ENCODE peak calls at places on chromosome 1, in eight cellular contexts. One of them, this sample, is unnamed. For H3K4me1, the result is how much of the 10 kb centered on the place peaks cover.

GRCh38 chr1:179369751-179370341 is 4.1 kb downstream of the AXDND1 start:
- DNase-seq in uterus: no peak
- DNase-seq in A549: peak
- DNase-seq in CD4-positive, CD25-positive, alpha-beta regulatory T cell: peak
- DNase-seq in adrenal gland: no peak
- DNase-seq in CD8-positive, alpha-beta T cell: peak
- DNase-seq in lung: no peak
- DNase-seq in CD8-positive, alpha-beta memory T cell: peak
- DNase-seq in this sample: peak

GRCh38 chr1:77948841-77949424 is 29.9 kb downstream of the FUBP1 start:
- DNase-seq in CD4-positive, CD25-positive, alpha-beta regulatory T cell: no peak
- DNase-seq in lung: no peak
- DNase-seq in adrenal gland: no peak
- DNase-seq in CD8-positive, alpha-beta memory T cell: no peak
- DNase-seq in A549: peak
- DNase-seq in uterus: no peak
- DNase-seq in CD8-positive, alpha-beta T cell: no peak
- DNase-seq in this sample: no peak

GRCh38 chr1:8876099-8876496 is 2.4 kb downstream of the ENO1 start:
- DNase-seq in A549: no peak
- DNase-seq in adrenal gland: no peak
- DNase-seq in uterus: no peak
- DNase-seq in CD4-positive, CD25-positive, alpha-beta regulatory T cell: no peak
- DNase-seq in CD8-positive, alpha-beta T cell: no peak
- DNase-seq in lung: no peak
- DNase-seq in CD8-positive, alpha-beta memory T cell: no peak
- DNase-seq in this sample: no peak

GRCh38 chr1:207058878-207059867 is 6.1 kb downstream of the PFKFB2 start:
- DNase-seq in uterus: no peak
- DNase-seq in CD4-positive, CD25-positive, alpha-beta regulatory T cell: no peak
- DNase-seq in lung: no peak
- DNase-seq in CD8-positive, alpha-beta T cell: no peak
- DNase-seq in A549: no peak
- DNase-seq in CD8-positive, alpha-beta memory T cell: no peak
- DNase-seq in adrenal gland: no peak
- DNase-seq in this sample: peak

GRCh38 chr1:97849350-97850339 is 71.2 kb downstream of the DPYD start:
- DNase-seq in CD4-positive, CD25-positive, alpha-beta regulatory T cell: no peak
- DNase-seq in A549: peak
- DNase-seq in uterus: no peak
- DNase-seq in CD8-positive, alpha-beta memory T cell: no peak
- DNase-seq in adrenal gland: no peak
- DNase-seq in CD8-positive, alpha-beta T cell: no peak
- DNase-seq in lung: no peak
- DNase-seq in this sample: no peak

GRCh38 chr1:203081465-203082355 is 4.1 kb downstream of the MYOG start:
- DNase-seq in CD8-positive, alpha-beta T cell: no peak
- DNase-seq in CD4-positive, CD25-positive, alpha-beta regulatory T cell: no peak
- DNase-seq in adrenal gland: no peak
- DNase-seq in uterus: no peak
- DNase-seq in lung: no peak
- DNase-seq in A549: no peak
- DNase-seq in CD8-positive, alpha-beta memory T cell: no peak
- DNase-seq in this sample: no peak

GRCh38 chr1:22830131-22830566 is 119.5 kb downstream of the EPHB2 start:
- DNase-seq in CD8-positive, alpha-beta T cell: no peak
- DNase-seq in lung: no peak
- DNase-seq in uterus: no peak
- DNase-seq in CD4-positive, CD25-positive, alpha-beta regulatory T cell: no peak
- DNase-seq in CD8-positive, alpha-beta memory T cell: no peak
- DNase-seq in A549: no peak
- DNase-seq in adrenal gland: no peak
- DNase-seq in this sample: peak

GRCh38 chr1:182629674-182630073 is 25.5 kb upstream of the RGS16 start:
- DNase-seq in adrenal gland: no peak
- DNase-seq in lung: no peak
- DNase-seq in A549: no peak
- DNase-seq in CD4-positive, CD25-positive, alpha-beta regulatory T cell: peak
- DNase-seq in uterus: no peak
- DNase-seq in CD8-positive, alpha-beta T cell: peak
- DNase-seq in CD8-positive, alpha-beta memory T cell: peak
- DNase-seq in this sample: no peak

GRCh38 chr1:248013229-248013710 is at the start of gene OR2L5:
- DNase-seq in CD8-positive, alpha-beta memory T cell: no peak
- DNase-seq in CD4-positive, CD25-positive, alpha-beta regulatory T cell: no peak
- DNase-seq in adrenal gland: no peak
- DNase-seq in lung: no peak
- DNase-seq in uterus: no peak
- DNase-seq in CD8-positive, alpha-beta T cell: no peak
- DNase-seq in A549: no peak
- DNase-seq in this sample: no peak

GRCh38 chr1:167185062-167185461 is 35.6 kb upstream of the POU2F1 start:
- DNase-seq in CD8-positive, alpha-beta T cell: no peak
- DNase-seq in uterus: no peak
- DNase-seq in adrenal gland: no peak
- DNase-seq in A549: no peak
- DNase-seq in CD8-positive, alpha-beta memory T cell: no peak
- DNase-seq in lung: no peak
- DNase-seq in CD4-positive, CD25-positive, alpha-beta regulatory T cell: no peak
- DNase-seq in this sample: no peak

GRCh38 chr1:163361123-163361934 is 39.6 kb downstream of the NUF2 start:
- DNase-seq in CD8-positive, alpha-beta memory T cell: no peak
- DNase-seq in CD4-positive, CD25-positive, alpha-beta regulatory T cell: no peak
- DNase-seq in A549: peak
- DNase-seq in lung: no peak
- DNase-seq in CD8-positive, alpha-beta T cell: no peak
- DNase-seq in uterus: no peak
- DNase-seq in adrenal gland: no peak
- DNase-seq in this sample: no peak

GRCh38 chr1:24711329-24711728 is 33.9 kb upstream of the CLIC4 start:
- DNase-seq in uterus: no peak
- DNase-seq in CD4-positive, CD25-positive, alpha-beta regulatory T cell: no peak
- DNase-seq in CD8-positive, alpha-beta T cell: no peak
- DNase-seq in adrenal gland: no peak
- DNase-seq in lung: no peak
- DNase-seq in CD8-positive, alpha-beta memory T cell: no peak
- DNase-seq in A549: no peak
- DNase-seq in this sample: no peak
- H3K4me1 ChIP-seq in uterus: under half
- H3K4me1 ChIP-seq in CD4-positive, CD25-positive, alpha-beta regulatory T cell: under half
- H3K4me1 ChIP-seq in CD8-positive, alpha-beta T cell: under half
- H3K4me1 ChIP-seq in adrenal gland: under half
- H3K4me1 ChIP-seq in lung: under half
- H3K4me1 ChIP-seq in CD8-positive, alpha-beta memory T cell: under half
- H3K4me1 ChIP-seq in A549: under half
- H3K4me1 ChIP-seq in this sample: under half

GRCh38 chr1:115677570-115677969 is 35.8 kb downstream of the VANGL1 start:
- DNase-seq in CD8-positive, alpha-beta memory T cell: no peak
- DNase-seq in lung: no peak
- DNase-seq in adrenal gland: no peak
- DNase-seq in uterus: no peak
- DNase-seq in CD8-positive, alpha-beta T cell: no peak
- DNase-seq in A549: no peak
- DNase-seq in CD4-positive, CD25-positive, alpha-beta regulatory T cell: no peak
- DNase-seq in this sample: no peak
- H3K27ac ChIP-seq in CD8-positive, alpha-beta memory T cell: no peak
- H3K27ac ChIP-seq in lung: no peak
- H3K27ac ChIP-seq in adrenal gland: no peak
- H3K27ac ChIP-seq in uterus: peak
- H3K27ac ChIP-seq in CD8-positive, alpha-beta T cell: no peak
- H3K27ac ChIP-seq in A549: no peak
- H3K27ac ChIP-seq in CD4-positive, CD25-positive, alpha-beta regulatory T cell: no peak
- H3K27ac ChIP-seq in this sample: no peak

DNA sequence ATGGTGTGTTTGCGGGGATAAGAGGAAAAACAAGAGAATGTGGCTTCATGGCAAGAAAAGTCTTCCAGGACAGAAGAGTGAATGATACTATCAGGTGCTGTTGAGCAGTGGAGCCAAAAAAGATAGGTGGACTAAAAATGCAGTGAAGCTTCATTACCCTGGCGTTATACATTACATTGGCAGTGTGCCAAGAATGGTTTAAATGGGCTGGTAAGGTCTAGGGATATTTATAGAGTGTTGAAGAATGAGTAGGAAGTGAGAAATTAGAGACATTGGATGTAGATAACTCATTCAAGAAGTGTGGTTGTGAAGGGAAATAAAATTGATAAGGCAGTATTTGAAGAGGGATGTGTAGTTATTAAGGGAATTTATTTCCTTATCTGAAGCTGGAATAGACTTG is 72.6 kb downstream of the MAST2 start:
- DNase-seq in A549: no peak
- DNase-seq in adrenal gland: no peak
- DNase-seq in lung: no peak
- DNase-seq in CD8-positive, alpha-beta T cell: no peak
- DNase-seq in uterus: no peak
- DNase-seq in CD4-positive, CD25-positive, alpha-beta regulatory T cell: no peak
- DNase-seq in CD8-positive, alpha-beta memory T cell: no peak
- DNase-seq in this sample: no peak
- H3K4me1 ChIP-seq in A549: under half
- H3K4me1 ChIP-seq in adrenal gland: under half
- H3K4me1 ChIP-seq in lung: under half
- H3K4me1 ChIP-seq in CD8-positive, alpha-beta T cell: under half
- H3K4me1 ChIP-seq in uterus: under half
- H3K4me1 ChIP-seq in CD4-positive, CD25-positive, alpha-beta regulatory T cell: under half
- H3K4me1 ChIP-seq in CD8-positive, alpha-beta memory T cell: under half
- H3K4me1 ChIP-seq in this sample: under half

DNA sequence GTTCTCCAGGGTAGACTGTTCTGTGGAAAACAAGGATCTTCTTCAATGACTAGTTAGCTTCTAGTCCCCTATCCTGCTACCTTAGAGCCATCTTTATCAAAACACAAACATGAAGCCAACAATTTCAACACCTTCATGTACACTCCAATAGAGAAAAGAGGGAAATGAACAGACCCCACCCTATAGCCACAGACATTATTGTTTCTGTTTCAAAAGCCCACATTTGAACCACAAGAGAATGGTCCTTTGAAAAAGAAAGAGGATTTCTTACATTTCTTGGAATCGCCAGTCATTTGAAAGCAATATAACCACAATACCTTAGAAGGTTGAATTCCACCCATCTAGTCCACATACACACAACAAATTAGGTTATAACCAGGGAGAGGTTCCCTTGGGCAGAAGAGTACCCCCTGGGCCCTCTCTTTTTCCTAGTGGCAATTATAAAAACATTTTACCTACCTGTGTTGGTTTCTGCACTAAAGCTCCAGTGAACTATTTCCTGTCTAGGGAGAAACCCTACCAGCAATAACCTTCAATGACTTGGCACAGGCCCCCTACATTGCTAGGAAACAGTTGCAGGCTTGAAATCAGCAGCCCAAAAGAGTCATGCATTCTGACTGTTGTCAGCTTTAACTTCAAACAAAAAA is 2.7 kb upstream of the LPGAT1 start:
- DNase-seq in CD8-positive, alpha-beta memory T cell: no peak
- DNase-seq in adrenal gland: no peak
- DNase-seq in A549: no peak
- DNase-seq in uterus: no peak
- DNase-seq in lung: no peak
- DNase-seq in CD8-positive, alpha-beta T cell: no peak
- DNase-seq in CD4-positive, CD25-positive, alpha-beta regulatory T cell: no peak
- DNase-seq in this sample: peak
- H3K27ac ChIP-seq in CD8-positive, alpha-beta memory T cell: no peak
- H3K27ac ChIP-seq in adrenal gland: no peak
- H3K27ac ChIP-seq in A549: no peak
- H3K27ac ChIP-seq in uterus: no peak
- H3K27ac ChIP-seq in lung: no peak
- H3K27ac ChIP-seq in CD8-positive, alpha-beta T cell: no peak
- H3K27ac ChIP-seq in CD4-positive, CD25-positive, alpha-beta regulatory T cell: no peak
- H3K27ac ChIP-seq in this sample: no peak

GRCh38 chr1:59158321-59158720 is 138.6 kb upstream of the FGGY start:
- DNase-seq in uterus: no peak
- DNase-seq in CD8-positive, alpha-beta T cell: no peak
- DNase-seq in CD8-positive, alpha-beta memory T cell: no peak
- DNase-seq in CD4-positive, CD25-positive, alpha-beta regulatory T cell: no peak
- DNase-seq in lung: no peak
- DNase-seq in A549: no peak
- DNase-seq in adrenal gland: no peak
- DNase-seq in this sample: no peak
- H3K4me1 ChIP-seq in uterus: under half
- H3K4me1 ChIP-seq in CD8-positive, alpha-beta T cell: under half
- H3K4me1 ChIP-seq in CD8-positive, alpha-beta memory T cell: under half
- H3K4me1 ChIP-seq in CD4-positive, CD25-positive, alpha-beta regulatory T cell: under half
- H3K4me1 ChIP-seq in lung: under half
- H3K4me1 ChIP-seq in A549: under half
- H3K4me1 ChIP-seq in adrenal gland: under half
- H3K4me1 ChIP-seq in this sample: under half

DNA sequence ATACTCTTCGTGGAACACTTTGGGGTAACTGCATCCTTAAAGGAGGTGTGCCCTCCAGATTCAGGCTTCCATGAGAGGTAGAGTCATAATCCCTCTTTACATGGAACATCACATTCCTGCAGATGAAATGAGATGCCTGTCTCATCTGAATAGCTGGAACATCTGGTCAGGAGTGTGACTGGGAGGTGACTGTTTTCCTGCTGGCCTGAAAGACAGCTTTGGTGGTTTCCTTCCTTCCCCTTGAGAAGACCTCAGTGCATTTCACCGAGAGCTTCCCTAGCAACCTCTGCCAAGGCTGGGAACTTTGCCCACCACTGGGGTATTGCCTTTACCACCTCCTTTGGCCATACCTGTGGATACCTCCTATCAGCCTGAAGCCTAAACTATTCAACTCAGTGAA is 46.7 kb upstream of the GUCA2A start:
- DNase-seq in CD8-positive, alpha-beta T cell: no peak
- DNase-seq in adrenal gland: no peak
- DNase-seq in CD4-positive, CD25-positive, alpha-beta regulatory T cell: no peak
- DNase-seq in CD8-positive, alpha-beta memory T cell: no peak
- DNase-seq in A549: no peak
- DNase-seq in uterus: no peak
- DNase-seq in lung: no peak
- DNase-seq in this sample: no peak
- H3K27ac ChIP-seq in CD8-positive, alpha-beta T cell: no peak
- H3K27ac ChIP-seq in adrenal gland: no peak
- H3K27ac ChIP-seq in CD4-positive, CD25-positive, alpha-beta regulatory T cell: no peak
- H3K27ac ChIP-seq in CD8-positive, alpha-beta memory T cell: no peak
- H3K27ac ChIP-seq in A549: no peak
- H3K27ac ChIP-seq in uterus: no peak
- H3K27ac ChIP-seq in lung: no peak
- H3K27ac ChIP-seq in this sample: no peak

DNA sequence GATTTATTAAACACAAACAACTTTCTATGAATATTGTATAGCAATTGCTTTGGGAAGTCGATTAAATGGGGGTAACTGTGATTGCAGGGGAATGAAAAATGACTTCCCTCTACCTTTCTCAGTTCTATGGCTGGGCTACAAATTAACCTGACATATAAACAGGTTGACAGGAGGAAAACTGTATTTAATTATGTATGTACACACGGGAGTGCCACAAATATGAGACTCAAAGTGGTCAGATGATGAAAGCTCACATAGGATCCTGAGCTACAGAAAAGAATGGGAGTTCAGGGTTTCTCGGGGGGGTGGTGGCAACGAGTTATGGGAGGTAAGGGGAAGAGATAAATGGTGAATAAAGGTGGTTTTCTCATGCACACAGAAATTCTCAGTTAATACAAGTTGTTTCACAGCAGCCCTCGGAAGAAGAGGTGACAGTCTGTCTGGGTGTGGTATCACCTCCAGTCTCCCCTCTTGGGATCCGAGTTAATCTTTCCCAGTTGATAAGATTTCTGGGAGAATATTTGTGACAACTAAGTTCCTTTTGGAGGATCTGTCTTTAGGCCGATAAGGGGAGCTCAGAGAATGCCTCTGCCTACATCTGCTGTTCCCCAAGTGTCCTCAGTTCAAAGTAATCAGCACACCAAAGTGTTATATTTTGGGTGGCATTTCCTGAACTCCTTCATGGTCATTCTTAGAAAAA is 26.3 kb downstream of the GADD45A start:
- DNase-seq in A549: no peak
- DNase-seq in adrenal gland: no peak
- DNase-seq in CD8-positive, alpha-beta memory T cell: no peak
- DNase-seq in lung: no peak
- DNase-seq in CD4-positive, CD25-positive, alpha-beta regulatory T cell: no peak
- DNase-seq in CD8-positive, alpha-beta T cell: no peak
- DNase-seq in uterus: no peak
- DNase-seq in this sample: no peak
- H3K4me1 ChIP-seq in A549: half or more
- H3K4me1 ChIP-seq in adrenal gland: under half
- H3K4me1 ChIP-seq in CD8-positive, alpha-beta memory T cell: under half
- H3K4me1 ChIP-seq in lung: under half
- H3K4me1 ChIP-seq in CD4-positive, CD25-positive, alpha-beta regulatory T cell: under half
- H3K4me1 ChIP-seq in CD8-positive, alpha-beta T cell: under half
- H3K4me1 ChIP-seq in uterus: under half
- H3K4me1 ChIP-seq in this sample: under half